ENCODE peak calls at places on chromosome 17, in ten cellular contexts. Y, P, R, L, M, U, B, V, F and A are unnamed samples.
A peak's percentile ranks its signal among the peaks of the same experiment; 100 is the strongest.

GRCh38 chr17:15197229-15197628 is 67.9 kb downstream of the PMP22 start:
- DNase-seq in Y (no peak), P (no peak), R (no peak), L (no peak), M (no peak), U (no peak), B (no peak), V (no peak), F (no peak), A (no peak)

GRCh38 chr17:59785091-59785799 is 77.8 kb downstream of the VMP1 start:
- DNase-seq in Y (no peak), P (no peak), R (no peak), L (peak; percentile 42), M (no peak), U (no peak), B (no peak), V (no peak), F (no peak), A (no peak)

GRCh38 chr17:77507116-77507885 is 366.5 kb downstream of the SEC14L1 start:
- DNase-seq in Y (no peak), P (no peak), R (no peak), L (no peak), M (no peak), U (peak; percentile 5), B (no peak), V (peak; percentile 78), F (peak; percentile 46), A (no peak)

GRCh38 chr17:80671823-80672105 is 127.1 kb downstream of the RPTOR start:
- DNase-seq in Y (no peak), P (no peak), R (no peak), L (no peak), M (no peak), U (no peak), B (no peak), V (no peak), F (no peak), A (no peak)

GRCh38 chr17:19897901-19898300 is 30.2 kb upstream of the ULK2 start:
- DNase-seq in Y (no peak), P (no peak), R (peak; percentile 20), L (peak; percentile 90), M (no peak), U (peak; percentile 9), B (peak; percentile 16), V (no peak), F (no peak), A (no peak)

GRCh38 chr17:14922421-14922820 is 342.7 kb downstream of the PMP22 start:
- DNase-seq in Y (no peak), P (no peak), R (peak; percentile 42), L (peak; percentile 51), M (no peak), U (no peak), B (no peak), V (no peak), F (no peak), A (no peak)

GRCh38 chr17:79388556-79389295 is 222.1 kb downstream of the RBFOX3 start:
- DNase-seq in Y (no peak), P (no peak), R (peak; percentile 57), L (peak; percentile 11), M (peak; percentile 50), U (peak; percentile 81), B (peak; percentile 18), V (peak; percentile 96), F (peak; percentile 76), A (peak; percentile 80)

GRCh38 chr17:76672270-76672851 is 28.8 kb upstream of the ST6GALNAC1 start:
- DNase-seq in Y (no peak), P (no peak), R (no peak), L (no peak), M (no peak), U (no peak), B (no peak), V (peak; percentile 86), F (no peak), A (peak; percentile 33)

GRCh38 chr17:43409131-43409530 is 10.3 kb downstream of the ARL4D start:
- DNase-seq in Y (no peak), P (no peak), R (no peak), L (no peak), M (no peak), U (no peak), B (no peak), V (no peak), F (no peak), A (no peak)

GRCh38 chr17:43403846-43404245 is 5.1 kb downstream of the ARL4D start:
- DNase-seq in Y (no peak), P (no peak), R (peak; percentile 66), L (no peak), M (no peak), U (peak; percentile 55), B (no peak), V (no peak), F (no peak), A (no peak)

GRCh38 chr17:43410557-43411368 is 12.0 kb downstream of the ARL4D start:
- DNase-seq in Y (no peak), P (no peak), R (no peak), L (no peak), M (no peak), U (no peak), B (no peak), V (peak; percentile 88), F (no peak), A (no peak)

GRCh38 chr17:43405861-43406260 is 7.1 kb downstream of the ARL4D start:
- DNase-seq in Y (no peak), P (no peak), R (no peak), L (no peak), M (no peak), U (no peak), B (no peak), V (no peak), F (no peak), A (no peak)

DNA sequence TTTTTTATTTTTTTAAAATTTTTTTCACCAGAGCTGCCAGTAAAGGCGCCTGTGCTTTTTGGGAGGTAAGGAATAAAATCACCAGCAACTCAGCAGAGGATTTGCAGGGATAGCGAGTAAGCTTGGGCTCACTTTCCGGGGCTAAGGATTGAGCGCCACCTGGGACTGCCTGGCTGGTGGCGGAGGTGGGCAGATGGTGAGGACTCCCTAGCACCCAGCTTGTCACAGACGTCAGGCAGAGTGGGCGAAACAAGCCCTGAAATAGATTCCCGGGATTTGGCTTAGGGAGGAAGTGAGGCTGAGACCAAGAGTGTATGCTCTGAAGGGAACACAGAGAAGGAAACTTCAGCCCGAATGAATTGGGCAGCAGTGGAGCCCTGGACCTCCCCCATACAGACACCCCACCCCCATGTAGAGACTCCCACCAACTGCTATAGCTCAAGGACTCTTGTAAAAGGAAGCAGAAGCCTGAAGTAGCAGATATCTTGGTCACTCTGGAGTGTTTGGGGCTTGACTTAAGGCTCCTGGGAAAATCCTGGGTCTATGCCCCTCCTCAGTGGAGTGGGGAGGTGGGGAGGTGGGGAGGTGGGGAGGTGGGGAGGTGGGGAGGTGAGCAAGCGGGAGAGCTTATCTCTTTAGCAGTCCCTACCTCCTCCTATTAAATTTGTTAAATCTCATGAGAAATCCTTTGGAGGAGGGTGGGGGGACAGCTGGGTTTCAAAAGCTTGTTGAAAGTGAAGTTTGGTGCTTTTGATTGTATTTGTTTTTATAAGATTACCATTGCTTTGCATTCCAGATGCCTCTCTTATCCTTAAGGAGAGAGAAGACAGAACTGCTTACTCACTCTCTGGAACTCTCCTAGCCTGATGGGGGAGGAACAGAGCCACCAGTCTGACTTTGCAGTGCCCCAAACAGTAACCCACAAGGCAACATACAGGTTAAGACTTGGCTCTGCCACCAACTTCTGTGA is 8.2 kb downstream of the ARL4D start:
- DNase-seq in Y (no peak), P (no peak), R (peak; percentile 78), L (peak; percentile 65), M (no peak), U (no peak), B (no peak), V (peak; percentile 88), F (no peak), A (no peak)
- H3K4me3 ChIP-seq in Y (no peak overlapping the region), P (no peak overlapping the region), R (no peak overlapping the region), L (no peak overlapping the region), M (no peak overlapping the region), U (no peak overlapping the region), B (no peak overlapping the region), V (no peak overlapping the region), F (no peak overlapping the region), A (no peak overlapping the region)

GRCh38 chr17:73394523-73395450 is 83.0 kb upstream of the CDC42EP4 start:
- DNase-seq in Y (no peak), P (no peak), R (no peak), L (no peak), M (no peak), U (no peak), B (no peak), V (peak; percentile 63), F (no peak), A (no peak)

GRCh38 chr17:73391331-73392265 is 79.8 kb upstream of the CDC42EP4 start:
- DNase-seq in Y (no peak), P (no peak), R (no peak), L (no peak), M (no peak), U (no peak), B (no peak), V (peak; percentile 58), F (no peak), A (no peak)

GRCh38 chr17:73396429-73397277 is 84.9 kb upstream of the CDC42EP4 start:
- DNase-seq in Y (no peak), P (no peak), R (no peak), L (no peak), M (no peak), U (no peak), B (no peak), V (peak; percentile 90), F (no peak), A (no peak)

GRCh38 chr17:73393381-73393780 is 81.6 kb upstream of the CDC42EP4 start:
- DNase-seq in Y (no peak), P (no peak), R (no peak), L (no peak), M (no peak), U (no peak), B (no peak), V (peak; percentile 74), F (no peak), A (no peak)

GRCh38 chr17:73393962-73394361 is 82.2 kb upstream of the CDC42EP4 start:
- DNase-seq in Y (no peak), P (no peak), R (peak; percentile 24), L (peak; percentile 13), M (no peak), U (peak; percentile 29), B (peak; percentile 16), V (peak; percentile 85), F (no peak), A (no peak)
- H3K36me3 ChIP-seq in Y (no peaks in the 10 kb centered on the region), P (no peaks in the 10 kb centered on the region), R (peaks cover 5% of the 10 kb centered on the region), L (no peaks in the 10 kb centered on the region), M (no peaks in the 10 kb centered on the region), U (no peaks in the 10 kb centered on the region), B (no peaks in the 10 kb centered on the region), V (no peaks in the 10 kb centered on the region), F (no peaks in the 10 kb centered on the region), A (no peaks in the 10 kb centered on the region)

GRCh38 chr17:38867179-38867994 is 2.5 kb upstream of the LASP1 start:
- DNase-seq in Y (no peak), P (no peak), R (peak; percentile 71), L (peak; percentile 79), M (peak; percentile 58), U (peak; percentile 81), B (no peak), V (peak; percentile 85), F (no peak), A (peak; percentile 80)
- TF ChIP-seq CTCF in Y (no peak), P (peak; percentile 52), R (peak; percentile 41), L (no peak), M (peak; percentile 52), U (peak; percentile 31), B (no peak), V (peak; percentile 36), F (no peak), A (peak; percentile 41)

DNA sequence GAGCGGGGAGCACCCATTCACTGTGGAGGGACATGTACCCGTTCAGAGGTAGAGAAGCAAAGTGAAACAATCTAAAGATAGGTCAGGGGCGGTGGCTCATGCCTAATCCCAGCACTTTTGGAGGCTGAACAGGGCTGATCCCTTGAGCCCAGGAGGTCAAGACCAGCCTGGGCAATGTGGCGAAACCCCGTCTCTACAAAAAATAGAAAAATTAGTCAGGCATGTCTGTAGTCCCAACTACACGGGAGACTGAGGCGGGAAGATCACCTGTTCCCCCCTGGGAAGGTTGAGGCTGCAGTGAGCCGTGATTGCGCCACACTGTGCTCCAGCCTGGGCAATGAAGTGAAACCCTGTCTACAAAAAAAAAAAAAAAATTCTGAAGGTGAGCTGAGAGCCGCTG is 21.7 kb downstream of the MYL4 start:
- DNase-seq in Y (peak; percentile 29), P (no peak), R (no peak), L (no peak), M (no peak), U (no peak), B (no peak), V (no peak), F (no peak), A (no peak)
- H3K4me3 ChIP-seq in Y (no peak overlapping the region), P (no peak overlapping the region), R (no peak overlapping the region), L (no peak overlapping the region), M (no peak overlapping the region), U (no peak overlapping the region), B (no peak overlapping the region), V (no peak overlapping the region), F (no peak overlapping the region), A (no peak overlapping the region)